ENCODE peak calls at places on chromosome 12, in eight cellular contexts. N is pancreas, A is prostate gland, H is tibial nerve, G is IMR-90, B is lung, V is right atrium auricular region, Y is AG10803. P is an unnamed sample.

GRCh38 chr12:40157307-40157706 is 51.4 kb upstream of the SLC2A13 start:
- DNase-seq in N (no peak), A (no peak), H (no peak), G (no peak), B (no peak), V (no peak), Y (no peak), P (no peak)

GRCh38 chr12:69929125-69929524 is 104.1 kb downstream of the MYRFL start:
- DNase-seq in N (no peak), A (no peak), H (no peak), G (no peak), B (no peak), V (no peak), Y (no peak), P (no peak)

GRCh38 chr12:76976777-76977465 is 88.4 kb downstream of the E2F7 start:
- DNase-seq in N (no peak), A (no peak), H (no peak), G (no peak), B (no peak), V (no peak), Y (peak), P (no peak)

GRCh38 chr12:124457287-124458219 is 109.9 kb downstream of the NCOR2 start:
- DNase-seq in N (peak), A (peak), H (peak), G (peak), B (peak), V (peak), Y (peak), P (peak)

GRCh38 chr12:83656004-83656403 is 969.3 kb downstream of the TMTC2 start:
- DNase-seq in N (no peak), A (no peak), H (no peak), G (no peak), B (no peak), V (no peak), Y (no peak), P (no peak)

GRCh38 chr12:124915249-124916236 is 1.1 kb upstream of the UBC start:
- DNase-seq in N (peak), A (peak), H (peak), G (peak), B (peak), V (no peak), Y (peak), P (no peak)

GRCh38 chr12:18546399-18546798 is 191.4 kb downstream of the PLCZ1 start:
- DNase-seq in N (no peak), A (no peak), H (no peak), G (peak), B (no peak), V (no peak), Y (peak), P (no peak)

GRCh38 chr12:82665142-82665923 is 21.4 kb upstream of the TMTC2 start:
- DNase-seq in N (no peak), A (no peak), H (no peak), G (no peak), B (no peak), V (no peak), Y (no peak), P (no peak)

GRCh38 chr12:127194176-127194575 is 1072.8 kb upstream of the TMEM132C start:
- DNase-seq in N (no peak), A (no peak), H (no peak), G (no peak), B (no peak), V (no peak), Y (no peak), P (no peak)

GRCh38 chr12:28961948-28962384 is 187.1 kb upstream of the FAR2 start:
- DNase-seq in N (no peak), A (no peak), H (no peak), G (no peak), B (no peak), V (no peak), Y (no peak), P (no peak)

GRCh38 chr12:54549774-54550451 is 512 bp downstream of the PDE1B start:
- DNase-seq in N (no peak), A (no peak), H (no peak), G (no peak), B (no peak), V (no peak), Y (peak), P (no peak)

GRCh38 chr12:4763549-4763948 is 43.3 kb downstream of the GALNT8 start:
- DNase-seq in N (no peak), A (no peak), H (no peak), G (peak), B (no peak), V (no peak), Y (no peak), P (no peak)

GRCh38 chr12:76919388-76920181 is 40.8 kb upstream of the CSRP2 start:
- DNase-seq in N (no peak), A (no peak), H (no peak), G (no peak), B (no peak), V (no peak), Y (no peak), P (no peak)

GRCh38 chr12:70196732-70197361 is 46.4 kb upstream of the CNOT2 start:
- DNase-seq in N (no peak), A (no peak), H (no peak), G (no peak), B (no peak), V (no peak), Y (peak), P (no peak)

GRCh38 chr12:85007836-85008235 is 28.2 kb downstream of the TSPAN19 start:
- DNase-seq in N (no peak), A (no peak), H (no peak), G (peak), B (no peak), V (no peak), Y (peak), P (no peak)

GRCh38 chr12:109542014-109542413 is 31.3 kb downstream of the MMAB start:
- DNase-seq in N (no peak), A (no peak), H (no peak), G (peak), B (no peak), V (no peak), Y (peak), P (no peak)

GRCh38 chr12:113891167-113891692 is 74.9 kb downstream of the RBM19 start:
- DNase-seq in N (no peak), A (no peak), H (no peak), G (no peak), B (no peak), V (no peak), Y (no peak), P (no peak)

GRCh38 chr12:43362910-43363694 is 188.9 kb downstream of the ADAMTS20 start:
- DNase-seq in N (no peak), A (no peak), H (no peak), G (peak), B (no peak), V (no peak), Y (no peak), P (no peak)

GRCh38 chr12:3116106-3116898 is 39.1 kb downstream of the TSPAN9 start:
- DNase-seq in N (no peak), A (no peak), H (no peak), G (peak), B (no peak), V (no peak), Y (no peak), P (no peak)

GRCh38 chr12:100404769-100405407 is 48.0 kb downstream of the SLC17A8 start:
- DNase-seq in N (peak), A (peak), H (no peak), G (peak), B (peak), V (no peak), Y (peak), P (peak)

GRCh38 chr12:28258998-28259397 is 68.7 kb downstream of the CCDC91 start:
- DNase-seq in N (no peak), A (no peak), H (no peak), G (peak), B (no peak), V (no peak), Y (no peak), P (no peak)

GRCh38 chr12:92482599-92482998 is 220.2 kb upstream of the PLEKHG7 start:
- DNase-seq in N (no peak), A (no peak), H (no peak), G (no peak), B (no peak), V (no peak), Y (no peak), P (no peak)

GRCh38 chr12:65414526-65414925 is 136.0 kb downstream of the MSRB3 start:
- DNase-seq in N (no peak), A (no peak), H (no peak), G (peak), B (no peak), V (no peak), Y (peak), P (no peak)

GRCh38 chr12:117189725-117190209 is 503 bp downstream of the FBXO21 start:
- DNase-seq in N (peak), A (no peak), H (no peak), G (peak), B (no peak), V (no peak), Y (peak), P (no peak)

GRCh38 chr12:510071-510825 is 50.5 kb downstream of the B4GALNT3 start:
- DNase-seq in N (peak), A (peak), H (no peak), G (no peak), B (peak), V (no peak), Y (no peak), P (peak)

GRCh38 chr12:3097186-3097804 is 20.1 kb downstream of the TSPAN9 start:
- DNase-seq in N (no peak), A (peak), H (no peak), G (peak), B (peak), V (peak), Y (no peak), P (peak)

GRCh38 chr12:14989790-14990189 is 16.9 kb downstream of the PDE6H start:
- DNase-seq in N (no peak), A (no peak), H (no peak), G (no peak), B (no peak), V (no peak), Y (no peak), P (no peak)

GRCh38 chr12:118371354-118372282 is 1.1 kb downstream of the TAOK3 start:
- DNase-seq in N (peak), A (peak), H (no peak), G (no peak), B (no peak), V (peak), Y (peak), P (no peak)

GRCh38 chr12:102736328-102736727 is 180.7 kb downstream of the PAH start:
- DNase-seq in N (no peak), A (no peak), H (no peak), G (no peak), B (no peak), V (no peak), Y (no peak), P (no peak)

GRCh38 chr12:102740157-102741032 is 176.6 kb downstream of the PAH start:
- DNase-seq in N (no peak), A (no peak), H (no peak), G (peak), B (no peak), V (no peak), Y (peak), P (no peak)

GRCh38 chr12:102730996-102731395 is 186.0 kb downstream of the PAH start:
- DNase-seq in N (no peak), A (no peak), H (no peak), G (no peak), B (no peak), V (no peak), Y (no peak), P (no peak)

GRCh38 chr12:102735104-102735503 is 181.9 kb downstream of the PAH start:
- DNase-seq in N (no peak), A (no peak), H (no peak), G (no peak), B (no peak), V (no peak), Y (no peak), P (no peak)
- H3K4me3 ChIP-seq in N (no peak), A (no peak), H (no peak), G (no peak), B (no peak), V (no peak), Y (no peak), P (no peak)

DNA sequence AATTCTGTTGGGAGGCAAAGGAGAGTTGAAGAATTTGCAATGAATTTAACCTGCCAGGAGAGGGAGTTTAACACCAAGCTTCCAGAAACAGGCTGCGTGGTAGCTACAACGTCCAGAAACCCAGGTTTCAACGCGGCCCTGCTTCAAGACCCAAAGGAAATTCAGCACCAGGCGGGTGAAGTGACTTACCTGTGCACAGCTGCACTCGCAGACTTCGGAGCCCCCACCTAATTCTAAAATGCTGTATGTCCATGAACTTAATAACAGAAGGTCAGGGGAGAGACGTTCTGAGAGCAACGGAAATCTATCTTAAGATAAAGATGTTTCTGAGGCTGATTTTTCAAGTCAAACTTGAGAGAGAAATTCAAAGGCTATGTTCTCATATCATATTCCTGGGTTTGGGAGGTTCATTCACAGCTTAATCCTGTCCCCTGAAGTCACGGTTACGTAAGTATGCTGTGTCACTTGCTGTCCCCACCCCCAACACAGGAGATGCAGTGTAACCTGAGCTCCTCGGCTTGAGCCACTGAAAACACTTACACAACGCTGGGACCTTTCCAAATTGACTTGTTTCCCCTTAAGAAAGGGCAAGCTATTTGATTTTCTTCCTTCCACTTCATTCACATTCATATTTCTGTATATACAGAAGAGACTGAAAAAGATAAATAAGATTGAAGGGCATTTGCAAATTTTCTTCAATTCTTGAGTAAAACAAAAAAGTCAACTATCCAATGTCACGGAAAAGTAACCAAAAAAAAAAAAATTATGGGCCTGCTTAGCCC is 22.7 kb downstream of the CLIP1 start:
- DNase-seq in N (peak), A (peak), H (peak), G (peak), B (peak), V (peak), Y (peak), P (peak)
- H3K4me3 ChIP-seq in N (peak), A (no peak), H (no peak), G (no peak), B (no peak), V (peak), Y (peak), P (no peak)

DNA sequence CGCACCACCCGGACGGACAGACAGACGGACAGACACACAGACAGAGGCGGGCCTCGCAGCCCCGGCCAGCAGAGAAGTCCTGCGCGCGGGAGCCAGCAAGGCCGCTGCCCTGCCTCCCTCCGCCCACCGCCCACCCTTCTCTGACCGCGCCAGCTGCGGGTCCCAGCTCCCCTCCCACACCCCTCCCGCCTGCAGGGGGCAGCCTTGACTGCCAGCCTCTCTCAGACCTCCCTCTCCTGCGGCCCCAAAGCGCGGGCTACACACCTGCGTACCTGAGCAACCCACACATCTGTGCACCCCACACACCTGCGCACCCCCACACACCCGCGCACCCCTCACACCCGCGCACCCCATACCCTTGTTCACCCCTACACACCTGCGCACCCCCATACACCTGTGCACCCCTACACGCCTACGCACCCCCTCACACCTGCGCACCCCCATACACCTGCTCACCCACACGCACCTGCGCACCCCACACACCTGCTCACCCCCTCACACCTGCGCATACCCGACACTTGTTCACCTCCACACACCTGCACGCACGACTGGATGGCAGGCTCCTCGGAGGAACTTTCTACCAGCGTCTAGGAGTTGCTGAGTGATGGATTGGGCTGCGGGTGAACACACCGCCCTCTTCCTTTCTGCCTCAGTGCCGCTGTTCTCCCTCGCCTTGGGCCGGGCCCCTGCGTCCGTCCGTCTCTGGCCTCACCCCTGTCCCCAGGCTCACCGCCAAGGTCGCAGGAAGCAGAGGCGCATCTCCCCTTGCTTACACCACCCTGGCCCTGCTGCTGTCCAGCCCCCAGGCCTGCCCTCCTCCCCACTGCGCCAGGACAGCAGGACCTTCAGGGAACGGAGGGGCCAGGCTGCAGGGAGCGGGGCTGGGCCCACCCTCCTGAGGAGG is 20.8 kb upstream of the TMEM106C start:
- DNase-seq in N (no peak), A (no peak), H (no peak), G (no peak), B (no peak), V (no peak), Y (no peak), P (no peak)
- H3K4me3 ChIP-seq in N (no peak), A (no peak), H (no peak), G (no peak), B (no peak), V (no peak), Y (no peak), P (no peak)

DNA sequence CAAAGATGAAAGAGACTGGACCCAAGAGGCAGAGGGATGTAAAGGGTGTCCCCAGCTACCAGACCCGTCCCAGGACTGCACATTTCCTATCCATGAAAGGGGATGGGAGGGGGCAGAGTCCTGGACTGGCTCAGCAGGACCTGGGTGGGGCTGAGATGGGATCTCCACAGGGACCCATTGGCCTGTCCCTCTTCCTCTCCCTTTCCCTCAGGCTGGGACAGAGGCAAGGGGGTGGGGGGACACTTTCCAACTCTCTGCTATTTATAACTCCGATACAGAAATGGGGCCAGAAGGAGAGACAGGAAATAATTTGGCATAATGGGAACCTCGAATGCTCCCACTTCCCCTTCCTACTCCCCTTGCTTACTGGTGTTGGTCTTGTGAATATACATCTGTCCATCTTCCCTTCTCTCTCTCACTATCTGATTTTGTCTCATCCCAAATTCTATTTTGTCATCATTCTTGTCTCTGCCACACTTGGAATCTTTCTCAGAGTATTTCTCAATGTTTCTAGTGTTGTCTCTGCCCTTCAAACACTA is 1.1 kb upstream of the ITGA7 start:
- DNase-seq in N (no peak), A (no peak), H (no peak), G (no peak), B (no peak), V (peak), Y (no peak), P (no peak)
- H3K4me3 ChIP-seq in N (peak), A (no peak), H (peak), G (no peak), B (no peak), V (peak), Y (no peak), P (no peak)

GRCh38 chr12:56255671-56256070 is 2.5 kb downstream of the ANKRD52 start:
- DNase-seq in N (no peak), A (no peak), H (no peak), G (no peak), B (no peak), V (no peak), Y (no peak), P (no peak)

GRCh38 chr12:56258068-56258819 is at the start of gene ANKRD52:
- DNase-seq in N (peak), A (peak), H (peak), G (peak), B (peak), V (peak), Y (peak), P (peak)

GRCh38 chr12:56257491-56258067 is 605 bp downstream of the ANKRD52 start:
- DNase-seq in N (no peak), A (no peak), H (no peak), G (peak), B (no peak), V (no peak), Y (no peak), P (peak)

GRCh38 chr12:56257071-56257470 is 1.1 kb downstream of the ANKRD52 start:
- DNase-seq in N (no peak), A (no peak), H (no peak), G (no peak), B (no peak), V (no peak), Y (no peak), P (no peak)

GRCh38 chr12:56256326-56256960 is 1.7 kb downstream of the ANKRD52 start:
- DNase-seq in N (no peak), A (no peak), H (no peak), G (peak), B (no peak), V (no peak), Y (peak), P (no peak)
- H3K4me3 ChIP-seq in N (no peak), A (no peak), H (peak), G (peak), B (no peak), V (no peak), Y (peak), P (no peak)

GRCh38 chr12:94039199-94039840 is 109.1 kb upstream of the PLXNC1 start:
- DNase-seq in N (no peak), A (no peak), H (no peak), G (no peak), B (no peak), V (no peak), Y (no peak), P (no peak)
- H3K4me3 ChIP-seq in N (no peak), A (no peak), H (no peak), G (no peak), B (no peak), V (no peak), Y (no peak), P (no peak)

GRCh38 chr12:122964439-122965257 is 1.6 kb downstream of the ABCB9 start:
- DNase-seq in N (peak), A (no peak), H (no peak), G (no peak), B (no peak), V (no peak), Y (no peak), P (no peak)
- H3K4me3 ChIP-seq in N (no peak), A (no peak), H (no peak), G (no peak), B (no peak), V (no peak), Y (no peak), P (no peak)

GRCh38 chr12:111398530-111398929 is 7.2 kb upstream of the SH2B3 start:
- DNase-seq in N (no peak), A (no peak), H (no peak), G (no peak), B (no peak), V (no peak), Y (no peak), P (no peak)

GRCh38 chr12:111394480-111394879 is 11.2 kb upstream of the SH2B3 start:
- DNase-seq in N (no peak), A (no peak), H (no peak), G (no peak), B (no peak), V (no peak), Y (no peak), P (no peak)

GRCh38 chr12:111393700-111394275 is 11.9 kb upstream of the SH2B3 start:
- DNase-seq in N (no peak), A (no peak), H (peak), G (peak), B (peak), V (peak), Y (no peak), P (peak)

GRCh38 chr12:111395557-111396187 is 10.1 kb upstream of the SH2B3 start:
- DNase-seq in N (no peak), A (no peak), H (no peak), G (no peak), B (no peak), V (no peak), Y (no peak), P (no peak)

GRCh38 chr12:111396726-111397445 is 8.8 kb upstream of the SH2B3 start:
- DNase-seq in N (peak), A (peak), H (peak), G (peak), B (peak), V (peak), Y (peak), P (peak)
- H3K4me3 ChIP-seq in N (peak), A (no peak), H (peak), G (peak), B (no peak), V (no peak), Y (peak), P (no peak)

GRCh38 chr12:49537709-49538601 is 875 bp upstream of the KCNH3 start:
- DNase-seq in N (no peak), A (no peak), H (no peak), G (no peak), B (no peak), V (no peak), Y (no peak), P (no peak)
- H3K4me3 ChIP-seq in N (peak), A (peak), H (peak), G (peak), B (no peak), V (peak), Y (peak), P (peak)

GRCh38 chr12:104522985-104523719 is 66.4 kb downstream of the CHST11 start:
- DNase-seq in N (no peak), A (no peak), H (no peak), G (no peak), B (no peak), V (no peak), Y (peak), P (no peak)
- H3K4me3 ChIP-seq in N (no peak), A (no peak), H (no peak), G (no peak), B (no peak), V (no peak), Y (no peak), P (no peak)

P was measured in lower leg skin.